ENCODE peak calls at places on chromosomes 16 and 17, in ten cellular contexts. One of them, this sample, is unnamed.

GRCh38 chr17:67260051-67260987 is 15.3 kb upstream of the HELZ start:
- DNase-seq in HFF-Myc: peak
- DNase-seq in IMR-90: peak
- DNase-seq in ovary: peak
- DNase-seq in MM.1S: peak
- DNase-seq in PC-3: peak
- DNase-seq in lower leg skin: peak
- DNase-seq in mammary epithelial cell: peak
- DNase-seq in cardiac fibroblast: peak
- DNase-seq in HCT116: no peak
- DNase-seq in this sample: peak

GRCh38 chr16:8878523-8878911 is 3.6 kb upstream of the LITAFD start:
- DNase-seq in HFF-Myc: no peak
- DNase-seq in IMR-90: peak
- DNase-seq in ovary: no peak
- DNase-seq in MM.1S: no peak
- DNase-seq in PC-3: peak
- DNase-seq in lower leg skin: no peak
- DNase-seq in mammary epithelial cell: peak
- DNase-seq in cardiac fibroblast: peak
- DNase-seq in HCT116: no peak
- DNase-seq in this sample: peak

GRCh38 chr17:44775136-44775837 is 16.5 kb downstream of the ADAM11 start:
- DNase-seq in HFF-Myc: peak
- DNase-seq in IMR-90: peak
- DNase-seq in ovary: peak
- DNase-seq in MM.1S: peak
- DNase-seq in PC-3: peak
- DNase-seq in lower leg skin: peak
- DNase-seq in mammary epithelial cell: peak
- DNase-seq in cardiac fibroblast: peak
- DNase-seq in HCT116: peak
- DNase-seq in this sample: peak

GRCh38 chr16:66134875-66135274 is 231.6 kb upstream of the CDH5 start:
- DNase-seq in HFF-Myc: no peak
- DNase-seq in IMR-90: no peak
- DNase-seq in ovary: no peak
- DNase-seq in MM.1S: no peak
- DNase-seq in PC-3: no peak
- DNase-seq in lower leg skin: no peak
- DNase-seq in mammary epithelial cell: no peak
- DNase-seq in cardiac fibroblast: no peak
- DNase-seq in HCT116: no peak
- DNase-seq in this sample: no peak

GRCh38 chr16:70767377-70768204 is 33.4 kb downstream of the VAC14 start:
- DNase-seq in HFF-Myc: no peak
- DNase-seq in IMR-90: no peak
- DNase-seq in ovary: no peak
- DNase-seq in MM.1S: no peak
- DNase-seq in PC-3: peak
- DNase-seq in lower leg skin: no peak
- DNase-seq in mammary epithelial cell: peak
- DNase-seq in cardiac fibroblast: no peak
- DNase-seq in HCT116: no peak
- DNase-seq in this sample: peak

GRCh38 chr16:85029413-85029794 is 1.8 kb downstream of the KIAA0513 start:
- DNase-seq in HFF-Myc: no peak
- DNase-seq in IMR-90: peak
- DNase-seq in ovary: no peak
- DNase-seq in MM.1S: peak
- DNase-seq in PC-3: peak
- DNase-seq in lower leg skin: no peak
- DNase-seq in mammary epithelial cell: peak
- DNase-seq in cardiac fibroblast: no peak
- DNase-seq in HCT116: no peak
- DNase-seq in this sample: peak

GRCh38 chr16:17775061-17775460 is 304.3 kb upstream of the XYLT1 start:
- DNase-seq in HFF-Myc: no peak
- DNase-seq in IMR-90: no peak
- DNase-seq in ovary: no peak
- DNase-seq in MM.1S: no peak
- DNase-seq in PC-3: no peak
- DNase-seq in lower leg skin: no peak
- DNase-seq in mammary epithelial cell: no peak
- DNase-seq in cardiac fibroblast: no peak
- DNase-seq in HCT116: no peak
- DNase-seq in this sample: peak

GRCh38 chr17:12510535-12510934 is 155.2 kb upstream of the MYOCD start:
- DNase-seq in HFF-Myc: no peak
- DNase-seq in IMR-90: peak
- DNase-seq in ovary: no peak
- DNase-seq in MM.1S: no peak
- DNase-seq in PC-3: peak
- DNase-seq in lower leg skin: no peak
- DNase-seq in mammary epithelial cell: no peak
- DNase-seq in cardiac fibroblast: peak
- DNase-seq in HCT116: no peak
- DNase-seq in this sample: peak

GRCh38 chr16:60907645-60908044 is 1128.6 kb downstream of the CDH8 start:
- DNase-seq in HFF-Myc: no peak
- DNase-seq in IMR-90: no peak
- DNase-seq in ovary: no peak
- DNase-seq in MM.1S: no peak
- DNase-seq in PC-3: no peak
- DNase-seq in lower leg skin: no peak
- DNase-seq in mammary epithelial cell: no peak
- DNase-seq in cardiac fibroblast: no peak
- DNase-seq in HCT116: no peak
- DNase-seq in this sample: no peak

GRCh38 chr16:49193596-49193995 is 88.0 kb downstream of the CBLN1 start:
- DNase-seq in HFF-Myc: no peak
- DNase-seq in IMR-90: no peak
- DNase-seq in ovary: no peak
- DNase-seq in MM.1S: no peak
- DNase-seq in PC-3: no peak
- DNase-seq in lower leg skin: no peak
- DNase-seq in mammary epithelial cell: no peak
- DNase-seq in cardiac fibroblast: no peak
- DNase-seq in HCT116: no peak
- DNase-seq in this sample: no peak

GRCh38 chr16:86244936-86245335 is 265.4 kb upstream of the FOXF1 start:
- DNase-seq in HFF-Myc: no peak
- DNase-seq in IMR-90: no peak
- DNase-seq in ovary: no peak
- DNase-seq in MM.1S: no peak
- DNase-seq in PC-3: no peak
- DNase-seq in lower leg skin: no peak
- DNase-seq in mammary epithelial cell: no peak
- DNase-seq in cardiac fibroblast: no peak
- DNase-seq in HCT116: no peak
- DNase-seq in this sample: no peak

GRCh38 chr17:28737770-28738679 is 5.8 kb upstream of the TRAF4 start:
- DNase-seq in HFF-Myc: no peak
- DNase-seq in IMR-90: no peak
- DNase-seq in ovary: no peak
- DNase-seq in MM.1S: no peak
- DNase-seq in PC-3: no peak
- DNase-seq in lower leg skin: no peak
- DNase-seq in mammary epithelial cell: no peak
- DNase-seq in cardiac fibroblast: no peak
- DNase-seq in HCT116: no peak
- DNase-seq in this sample: no peak

GRCh38 chr17:17242246-17242645 is 5.3 kb upstream of the FLCN start:
- DNase-seq in HFF-Myc: no peak
- DNase-seq in IMR-90: no peak
- DNase-seq in ovary: no peak
- DNase-seq in MM.1S: no peak
- DNase-seq in PC-3: no peak
- DNase-seq in lower leg skin: no peak
- DNase-seq in mammary epithelial cell: no peak
- DNase-seq in cardiac fibroblast: no peak
- DNase-seq in HCT116: no peak
- DNase-seq in this sample: no peak

GRCh38 chr16:73214825-73215481 is 167.0 kb upstream of the ZFHX3 start:
- DNase-seq in HFF-Myc: peak
- DNase-seq in IMR-90: peak
- DNase-seq in ovary: no peak
- DNase-seq in MM.1S: no peak
- DNase-seq in PC-3: no peak
- DNase-seq in lower leg skin: peak
- DNase-seq in mammary epithelial cell: no peak
- DNase-seq in cardiac fibroblast: peak
- DNase-seq in HCT116: no peak
- DNase-seq in this sample: peak

GRCh38 chr16:29710227-29711219 is 31.5 kb downstream of the QPRT start:
- DNase-seq in HFF-Myc: peak
- DNase-seq in IMR-90: peak
- DNase-seq in ovary: no peak
- DNase-seq in MM.1S: peak
- DNase-seq in PC-3: peak
- DNase-seq in lower leg skin: no peak
- DNase-seq in mammary epithelial cell: peak
- DNase-seq in cardiac fibroblast: peak
- DNase-seq in HCT116: peak
- DNase-seq in this sample: peak

GRCh38 chr17:41710472-41711090 is 1.6 kb upstream of the GAST start:
- DNase-seq in HFF-Myc: no peak
- DNase-seq in IMR-90: peak
- DNase-seq in ovary: no peak
- DNase-seq in MM.1S: no peak
- DNase-seq in PC-3: peak
- DNase-seq in lower leg skin: no peak
- DNase-seq in mammary epithelial cell: peak
- DNase-seq in cardiac fibroblast: peak
- DNase-seq in HCT116: no peak
- DNase-seq in this sample: peak

GRCh38 chr16:4494746-4495490 is 18.7 kb downstream of the HMOX2 start:
- DNase-seq in HFF-Myc: peak
- DNase-seq in IMR-90: peak
- DNase-seq in ovary: no peak
- DNase-seq in MM.1S: no peak
- DNase-seq in PC-3: peak
- DNase-seq in lower leg skin: no peak
- DNase-seq in mammary epithelial cell: peak
- DNase-seq in cardiac fibroblast: peak
- DNase-seq in HCT116: peak
- DNase-seq in this sample: peak

GRCh38 chr16:17238285-17239028 is 232.3 kb downstream of the XYLT1 start:
- DNase-seq in HFF-Myc: no peak
- DNase-seq in IMR-90: no peak
- DNase-seq in ovary: no peak
- DNase-seq in MM.1S: no peak
- DNase-seq in PC-3: no peak
- DNase-seq in lower leg skin: no peak
- DNase-seq in mammary epithelial cell: no peak
- DNase-seq in cardiac fibroblast: no peak
- DNase-seq in HCT116: no peak
- DNase-seq in this sample: peak

GRCh38 chr16:83802559-83802958 is 5.2 kb upstream of the HSBP1 start:
- DNase-seq in HFF-Myc: no peak
- DNase-seq in IMR-90: no peak
- DNase-seq in ovary: no peak
- DNase-seq in MM.1S: no peak
- DNase-seq in PC-3: peak
- DNase-seq in lower leg skin: no peak
- DNase-seq in mammary epithelial cell: no peak
- DNase-seq in cardiac fibroblast: no peak
- DNase-seq in HCT116: no peak
- DNase-seq in this sample: no peak
- H3K4me3 ChIP-seq in HFF-Myc: no peak
- H3K4me3 ChIP-seq in IMR-90: peak
- H3K4me3 ChIP-seq in ovary: no peak
- H3K4me3 ChIP-seq in MM.1S: no peak
- H3K4me3 ChIP-seq in PC-3: peak
- H3K4me3 ChIP-seq in lower leg skin: no peak
- H3K4me3 ChIP-seq in mammary epithelial cell: no peak
- H3K4me3 ChIP-seq in cardiac fibroblast: no peak
- H3K4me3 ChIP-seq in HCT116: no peak
- H3K4me3 ChIP-seq in this sample: peak

GRCh38 chr17:73720187-73720834 is 76.1 kb upstream of the SDK2 start:
- DNase-seq in HFF-Myc: no peak
- DNase-seq in IMR-90: no peak
- DNase-seq in ovary: no peak
- DNase-seq in MM.1S: no peak
- DNase-seq in PC-3: no peak
- DNase-seq in lower leg skin: no peak
- DNase-seq in mammary epithelial cell: no peak
- DNase-seq in cardiac fibroblast: no peak
- DNase-seq in HCT116: no peak
- DNase-seq in this sample: no peak
- TF ChIP-seq CTCF in HFF-Myc: no peak
- TF ChIP-seq CTCF in IMR-90: no peak
- TF ChIP-seq CTCF in ovary: no peak
- TF ChIP-seq CTCF in MM.1S: no peak
- TF ChIP-seq CTCF in PC-3: no peak
- TF ChIP-seq CTCF in lower leg skin: no peak
- TF ChIP-seq CTCF in mammary epithelial cell: no peak
- TF ChIP-seq CTCF in cardiac fibroblast: no peak
- TF ChIP-seq CTCF in HCT116: no peak
- TF ChIP-seq CTCF in this sample: no peak

DNA sequence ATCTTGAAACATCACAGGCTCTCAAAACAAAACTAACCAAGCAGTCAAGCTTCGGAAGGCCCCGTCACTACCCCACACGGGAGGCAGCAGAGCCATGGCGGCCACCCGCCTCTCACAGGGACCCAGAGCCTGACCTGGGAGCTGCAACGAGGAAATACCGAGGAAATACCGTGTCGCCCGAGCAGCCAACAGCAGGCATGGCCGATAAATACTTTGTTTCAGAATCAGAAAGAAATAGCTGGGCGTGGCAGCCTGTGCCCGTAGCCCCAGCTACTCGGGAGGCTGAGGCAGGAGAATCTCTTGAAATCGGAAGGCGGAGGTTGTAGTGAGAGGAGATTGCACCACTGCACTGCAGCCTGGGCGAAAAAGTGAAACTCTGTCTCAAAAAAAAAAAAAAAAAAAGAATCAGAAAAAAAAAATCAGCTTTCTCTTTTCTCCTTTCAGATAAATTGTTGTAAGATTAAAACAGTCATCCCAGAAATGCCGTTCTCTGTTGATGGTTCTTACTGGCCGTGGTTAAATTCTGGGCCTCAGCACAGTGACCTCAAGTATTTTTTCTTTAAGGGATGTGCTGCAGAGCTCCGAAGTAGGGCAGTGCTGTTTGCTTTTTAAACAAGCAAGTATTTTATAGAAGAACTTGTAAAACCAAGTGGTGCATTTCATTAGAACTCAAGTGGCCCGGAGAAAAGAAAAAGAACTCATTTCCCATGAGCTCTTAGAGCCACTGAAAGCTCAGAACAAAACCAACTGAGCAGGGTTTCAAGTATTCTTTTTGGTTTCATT is 6.7 kb downstream of the LMF1 start:
- DNase-seq in HFF-Myc: no peak
- DNase-seq in IMR-90: no peak
- DNase-seq in ovary: peak
- DNase-seq in MM.1S: peak
- DNase-seq in PC-3: peak
- DNase-seq in lower leg skin: no peak
- DNase-seq in mammary epithelial cell: no peak
- DNase-seq in cardiac fibroblast: no peak
- DNase-seq in HCT116: no peak
- DNase-seq in this sample: no peak
- H3K4me3 ChIP-seq in HFF-Myc: peak
- H3K4me3 ChIP-seq in IMR-90: no peak
- H3K4me3 ChIP-seq in ovary: no peak
- H3K4me3 ChIP-seq in MM.1S: peak
- H3K4me3 ChIP-seq in PC-3: peak
- H3K4me3 ChIP-seq in lower leg skin: no peak
- H3K4me3 ChIP-seq in mammary epithelial cell: no peak
- H3K4me3 ChIP-seq in cardiac fibroblast: no peak
- H3K4me3 ChIP-seq in HCT116: no peak
- H3K4me3 ChIP-seq in this sample: no peak

GRCh38 chr17:48181653-48182052 is 74.1 kb downstream of the SNX11 start:
- DNase-seq in HFF-Myc: no peak
- DNase-seq in IMR-90: peak
- DNase-seq in ovary: no peak
- DNase-seq in MM.1S: no peak
- DNase-seq in PC-3: peak
- DNase-seq in lower leg skin: no peak
- DNase-seq in mammary epithelial cell: no peak
- DNase-seq in cardiac fibroblast: peak
- DNase-seq in HCT116: peak
- DNase-seq in this sample: peak
- TF ChIP-seq CTCF in HFF-Myc: peak
- TF ChIP-seq CTCF in IMR-90: peak
- TF ChIP-seq CTCF in ovary: no peak
- TF ChIP-seq CTCF in MM.1S: peak
- TF ChIP-seq CTCF in PC-3: peak
- TF ChIP-seq CTCF in lower leg skin: no peak
- TF ChIP-seq CTCF in mammary epithelial cell: peak
- TF ChIP-seq CTCF in cardiac fibroblast: peak
- TF ChIP-seq CTCF in HCT116: peak
- TF ChIP-seq CTCF in this sample: peak

This sample was measured in fibroblast of mammary gland.